ENCODE peak calls at places on chromosomes 12 and 14, in six cellular contexts. B is heart right ventricle, J is upper lobe of left lung, A is fibroblast of lung, I is HCT116, V is body of pancreas. H is an unnamed sample.
A peak's percentile ranks its signal among the peaks of the same experiment; 100 is the strongest.

GRCh38 chr14:53458368-53458814 is 305.3 kb upstream of the DDHD1 start:
- DNase-seq in B (no peak), J (no peak), A (peak; percentile 52), I (peak; percentile 87), V (no peak), H (no peak)

GRCh38 chr14:30995674-30996073 is 29.8 kb upstream of the AP4S1 start:
- DNase-seq in B (no peak), J (no peak), A (no peak), I (no peak), V (no peak), H (no peak)

GRCh38 chr14:48563465-48563864 is 888.1 kb upstream of the MDGA2 start:
- DNase-seq in B (no peak), J (no peak), A (no peak), I (peak; percentile 78), V (no peak), H (no peak)

GRCh38 chr12:72093930-72094329 is 155.3 kb downstream of the TPH2 start:
- DNase-seq in B (no peak), J (no peak), A (no peak), I (no peak), V (peak; percentile 18), H (no peak)

GRCh38 chr12:89661706-89662330 is 46.8 kb downstream of the ATP2B1 start:
- DNase-seq in B (no peak), J (no peak), A (no peak), I (no peak), V (no peak), H (no peak)

GRCh38 chr12:15996254-15996653 is 85.1 kb downstream of the DERA start:
- DNase-seq in B (peak; percentile 44), J (no peak), A (peak; percentile 19), I (no peak), V (peak; percentile 19), H (no peak)

GRCh38 chr14:33120966-33121365 is 182.3 kb downstream of the NPAS3 start:
- DNase-seq in B (no peak), J (no peak), A (peak; percentile 11), I (no peak), V (no peak), H (no peak)

GRCh38 chr12:123118397-123118945 is 32.4 kb downstream of the PITPNM2 start:
- DNase-seq in B (no peak), J (no peak), A (peak; percentile 64), I (no peak), V (no peak), H (no peak)

GRCh38 chr12:100267603-100268281 is 765 bp downstream of the SCYL2 start:
- DNase-seq in B (peak; percentile 12), J (no peak), A (peak; percentile 37), I (no peak), V (no peak), H (no peak)

GRCh38 chr14:20668969-20669368 is 15.4 kb upstream of the RNASE4 start:
- DNase-seq in B (no peak), J (no peak), A (no peak), I (no peak), V (no peak), H (no peak)

GRCh38 chr14:35342160-35343010 is 50.2 kb downstream of the PSMA6 start:
- DNase-seq in B (peak; percentile 60), J (no peak), A (peak; percentile 76), I (no peak), V (no peak), H (no peak)

GRCh38 chr12:52877242-52877641 is 27.6 kb downstream of the KRT8 start:
- DNase-seq in B (no peak), J (no peak), A (no peak), I (no peak), V (no peak), H (no peak)

GRCh38 chr14:64614214-64614613 is 64.5 kb downstream of the PPP1R36 start:
- DNase-seq in B (no peak), J (no peak), A (peak; percentile 42), I (no peak), V (no peak), H (no peak)

DNA sequence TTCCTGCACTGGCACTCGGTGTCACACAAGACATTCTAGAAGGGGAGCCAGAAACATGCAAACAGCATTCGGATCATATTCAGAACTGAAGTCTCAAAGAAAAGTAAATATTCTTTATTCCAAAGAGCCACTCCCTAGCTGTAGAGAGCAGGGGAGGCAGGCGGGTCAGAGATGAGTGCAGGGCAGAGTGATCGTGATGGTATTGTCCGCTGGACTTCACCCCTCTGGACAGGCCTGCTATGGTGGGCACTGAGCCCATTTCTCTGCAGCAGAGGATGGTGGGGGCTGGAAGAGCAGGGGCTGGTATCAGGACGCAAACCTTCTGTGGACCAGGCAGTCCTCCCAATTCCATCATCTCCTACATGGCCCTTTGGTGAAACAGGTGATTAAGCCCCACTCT is 25.6 kb downstream of the IRF2BPL start:
- DNase-seq in B (no peak), J (no peak), A (no peak), I (no peak), V (no peak), H (no peak)
- H3K4me1 ChIP-seq in B (peaks cover 9% of the 10 kb centered on the region), J (peaks cover 37% of the 10 kb centered on the region), A (no peaks in the 10 kb centered on the region), I (peaks cover 38% of the 10 kb centered on the region), V (peaks cover 51% of the 10 kb centered on the region), H (peaks cover 38% of the 10 kb centered on the region)

GRCh38 chr14:26204362-26204953 is 393.4 kb downstream of the NOVA1 start:
- DNase-seq in B (no peak), J (no peak), A (peak; percentile 25), I (no peak), V (no peak), H (no peak)

GRCh38 chr14:26200675-26201074 is 397.2 kb downstream of the NOVA1 start:
- DNase-seq in B (no peak), J (no peak), A (peak; percentile 9), I (no peak), V (no peak), H (no peak)

GRCh38 chr14:26204954-26205479 is 392.8 kb downstream of the NOVA1 start:
- DNase-seq in B (peak; percentile 5), J (peak; percentile 82), A (peak; percentile 30), I (no peak), V (peak; percentile 24), H (no peak)

GRCh38 chr14:26206640-26207039 is 391.2 kb downstream of the NOVA1 start:
- DNase-seq in B (no peak), J (no peak), A (no peak), I (no peak), V (no peak), H (no peak)
- H3K9me3 ChIP-seq in B (no peaks in the 10 kb centered on the region), J (no peaks in the 10 kb centered on the region), A (no peaks in the 10 kb centered on the region), I (peaks cover 41% of the 10 kb centered on the region), V (no peaks in the 10 kb centered on the region), H (no peaks in the 10 kb centered on the region)

GRCh38 chr12:76313289-76313688 is 34.9 kb downstream of the BBS10 start:
- DNase-seq in B (no peak), J (no peak), A (no peak), I (no peak), V (no peak), H (no peak)
- H3K4me1 ChIP-seq in B (no peaks in the 10 kb centered on the region), J (no peaks in the 10 kb centered on the region), A (no peaks in the 10 kb centered on the region), I (no peaks in the 10 kb centered on the region), V (no peaks in the 10 kb centered on the region), H (no peaks in the 10 kb centered on the region)

DNA sequence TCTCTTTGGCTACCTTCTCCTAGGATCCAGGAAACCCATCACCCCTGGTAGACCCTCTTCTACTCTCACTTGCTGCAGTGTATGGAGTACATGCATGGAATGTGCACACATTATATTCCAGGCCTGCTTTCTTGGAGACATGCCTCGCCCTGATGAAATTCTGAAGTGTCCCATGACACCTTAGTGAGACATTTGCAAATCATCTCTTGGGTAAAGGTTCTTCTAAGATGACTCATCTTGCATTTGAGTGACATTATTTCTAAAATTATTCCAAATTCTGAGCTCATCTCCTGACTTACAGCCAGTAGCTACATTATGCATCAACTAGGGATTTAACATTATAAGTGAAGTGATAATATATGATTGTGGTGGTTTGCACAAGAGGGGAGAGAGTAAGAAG is 49.8 kb downstream of the SDR9C7 start:
- DNase-seq in B (no peak), J (no peak), A (no peak), I (no peak), V (no peak), H (no peak)
- H3K9me3 ChIP-seq in B (no peaks in the 10 kb centered on the region), J (peaks cover 9% of the 10 kb centered on the region), A (no peaks in the 10 kb centered on the region), I (peaks cover 3% of the 10 kb centered on the region), V (no peaks in the 10 kb centered on the region), H (no peaks in the 10 kb centered on the region)

DNA sequence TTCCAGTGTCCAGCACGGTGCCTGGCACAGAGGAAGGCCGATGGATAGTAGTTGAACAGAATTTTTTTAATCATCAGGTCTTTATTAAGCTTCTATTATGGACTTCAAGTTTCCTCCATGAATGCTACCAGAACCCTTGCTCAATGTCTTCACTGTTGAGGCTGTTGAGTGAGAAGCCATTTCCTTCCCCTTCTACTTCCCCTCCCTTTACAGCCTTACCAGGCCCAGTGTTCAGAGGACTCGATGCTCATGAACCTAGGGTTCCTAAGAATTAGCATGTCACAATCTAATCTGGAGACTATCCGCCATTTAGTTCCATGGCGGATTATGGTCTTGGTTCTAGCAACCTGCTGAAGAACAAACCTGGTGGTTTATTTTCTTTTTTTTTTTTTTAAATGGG is 17.7 kb downstream of the ETV6 start:
- DNase-seq in B (no peak), J (no peak), A (no peak), I (no peak), V (no peak), H (no peak)
- H3K4me1 ChIP-seq in B (peaks cover 36% of the 10 kb centered on the region), J (peaks cover 46% of the 10 kb centered on the region), A (no peaks in the 10 kb centered on the region), I (no peaks in the 10 kb centered on the region), V (peaks cover 18% of the 10 kb centered on the region), H (peaks cover 35% of the 10 kb centered on the region)

GRCh38 chr12:132924356-132924755 is 31.8 kb downstream of the ZNF605 start:
- DNase-seq in B (no peak), J (no peak), A (no peak), I (no peak), V (no peak), H (no peak)
- H3K9me3 ChIP-seq in B (peaks cover 99% of the 10 kb centered on the region), J (peaks cover 100% of the 10 kb centered on the region), A (peaks cover 8% of the 10 kb centered on the region), I (peaks cover 45% of the 10 kb centered on the region), V (peaks cover 84% of the 10 kb centered on the region), H (peaks cover 97% of the 10 kb centered on the region)